ENCODE peak calls at places on chromosomes 13 and 19, in eight cellular contexts. Z is psoas muscle, W is skeletal muscle cell, P is GM12878, A is dorsolateral prefrontal cortex, D is GM23338, R is tibial artery, M is heart right ventricle. J is an unnamed sample.

GRCh38 chr13:50898338-50898737 is 11.3 kb upstream of the RNASEH2B start:
- DNase-seq in Z (no peak), W (no peak), P (no peak), A (no peak), D (no peak), R (no peak), M (no peak), J (no peak)

GRCh38 chr13:50685491-50685890 is 158.0 kb downstream of the DLEU7 start:
- DNase-seq in Z (peak), W (no peak), P (no peak), A (peak), D (peak), R (peak), M (peak), J (peak)

GRCh38 chr13:40519637-40520036 is 146.8 kb downstream of the FOXO1 start:
- DNase-seq in Z (peak), W (no peak), P (no peak), A (no peak), D (peak), R (peak), M (no peak), J (no peak)

GRCh38 chr19:2273356-2274184 is 8.4 kb downstream of the PEAK3 start:
- DNase-seq in Z (peak), W (no peak), P (peak), A (no peak), D (peak), R (peak), M (peak), J (peak)

GRCh38 chr13:95530178-95530577 is 22.3 kb upstream of the CLDN10 start:
- DNase-seq in Z (peak), W (peak), P (no peak), A (no peak), D (no peak), R (no peak), M (no peak), J (no peak)

GRCh38 chr13:111518161-111518791 is 197.8 kb downstream of the TEX29 start:
- DNase-seq in Z (no peak), W (no peak), P (no peak), A (no peak), D (peak), R (no peak), M (no peak), J (peak)

GRCh38 chr19:34313188-34313587 is 51.8 kb upstream of the GPI start:
- DNase-seq in Z (no peak), W (no peak), P (no peak), A (no peak), D (no peak), R (no peak), M (peak), J (peak)

GRCh38 chr13:67857581-67858310 is 627.6 kb upstream of the PCDH9 start:
- DNase-seq in Z (no peak), W (no peak), P (no peak), A (no peak), D (no peak), R (no peak), M (no peak), J (no peak)

GRCh38 chr13:106096661-106097092 is 438.8 kb downstream of the EFNB2 start:
- DNase-seq in Z (no peak), W (no peak), P (no peak), A (no peak), D (no peak), R (no peak), M (no peak), J (peak)

GRCh38 chr19:48698046-48698445 is 2.3 kb downstream of the FUT2 start:
- DNase-seq in Z (no peak), W (no peak), P (no peak), A (no peak), D (no peak), R (no peak), M (no peak), J (peak)

GRCh38 chr13:72622546-72622945 is 104.9 kb downstream of the MZT1 start:
- DNase-seq in Z (no peak), W (no peak), P (no peak), A (no peak), D (no peak), R (no peak), M (no peak), J (no peak)

GRCh38 chr13:100442095-100442832 is 146.3 kb downstream of the GGACT start:
- DNase-seq in Z (no peak), W (no peak), P (no peak), A (no peak), D (peak), R (no peak), M (no peak), J (no peak)

GRCh38 chr19:4582112-4582553 is 22.6 kb upstream of the SEMA6B start:
- DNase-seq in Z (no peak), W (no peak), P (no peak), A (no peak), D (peak), R (no peak), M (no peak), J (no peak)

GRCh38 chr19:4579389-4579788 is 19.9 kb upstream of the SEMA6B start:
- DNase-seq in Z (no peak), W (no peak), P (no peak), A (no peak), D (no peak), R (no peak), M (no peak), J (no peak)

GRCh38 chr19:4581381-4582111 is 22.1 kb upstream of the SEMA6B start:
- DNase-seq in Z (no peak), W (no peak), P (no peak), A (peak), D (peak), R (no peak), M (no peak), J (no peak)

GRCh38 chr19:4580021-4580901 is 20.8 kb upstream of the SEMA6B start:
- DNase-seq in Z (no peak), W (no peak), P (no peak), A (no peak), D (peak), R (no peak), M (no peak), J (no peak)

GRCh38 chr19:4580961-4581380 is 21.5 kb upstream of the SEMA6B start:
- DNase-seq in Z (no peak), W (no peak), P (no peak), A (no peak), D (no peak), R (no peak), M (no peak), J (no peak)
- H3K4me3 ChIP-seq in Z (peak), W (peak), P (no peak), A (peak), D (peak), R (peak), M (peak), J (no peak)

GRCh38 chr19:49896863-49897621 is at the start of gene IL4I1:
- DNase-seq in Z (no peak), W (no peak), P (peak), A (no peak), D (no peak), R (no peak), M (no peak), J (no peak)

GRCh38 chr19:49894879-49895565 is 1.7 kb downstream of the IL4I1 start:
- DNase-seq in Z (no peak), W (no peak), P (no peak), A (no peak), D (no peak), R (no peak), M (no peak), J (no peak)

GRCh38 chr19:49893135-49893534 is 3.6 kb downstream of the IL4I1 start:
- DNase-seq in Z (no peak), W (no peak), P (no peak), A (no peak), D (no peak), R (no peak), M (no peak), J (no peak)

GRCh38 chr19:49894011-49894664 is 2.5 kb downstream of the IL4I1 start:
- DNase-seq in Z (no peak), W (no peak), P (no peak), A (no peak), D (no peak), R (no peak), M (no peak), J (no peak)

GRCh38 chr19:49895566-49896297 is 955 bp downstream of the IL4I1 start:
- DNase-seq in Z (no peak), W (no peak), P (no peak), A (no peak), D (no peak), R (no peak), M (no peak), J (no peak)
- H3K4me3 ChIP-seq in Z (no peak), W (no peak), P (peak), A (no peak), D (no peak), R (no peak), M (no peak), J (no peak)

GRCh38 chr19:28883241-28883693 is 329.7 kb downstream of the UQCRFS1 start:
- DNase-seq in Z (peak), W (peak), P (no peak), A (no peak), D (peak), R (no peak), M (peak), J (no peak)
- H3K4me3 ChIP-seq in Z (no peak), W (no peak), P (no peak), A (no peak), D (no peak), R (no peak), M (peak), J (no peak)

DNA sequence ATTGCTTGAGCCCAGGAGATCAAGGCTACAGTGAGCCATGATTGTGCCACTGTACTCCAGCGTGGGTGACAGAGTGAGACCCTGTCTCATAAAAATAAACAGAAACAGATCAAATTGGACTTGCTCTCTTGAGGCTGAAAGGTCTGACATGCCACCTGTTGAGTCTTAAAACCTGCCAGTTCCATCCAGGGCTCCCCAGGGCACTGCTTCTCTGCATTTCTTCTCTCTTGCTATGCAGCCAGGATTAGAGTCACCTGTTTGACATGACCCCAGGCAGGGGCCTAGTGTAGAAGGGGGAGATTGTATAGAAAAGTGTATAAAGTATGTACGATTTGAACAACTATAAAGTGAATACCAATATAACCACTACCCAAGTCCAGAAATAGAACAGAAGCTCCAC is 45.4 kb downstream of the ARHGAP35 start:
- DNase-seq in Z (no peak), W (no peak), P (no peak), A (no peak), D (no peak), R (no peak), M (no peak), J (no peak)
- H3K4me3 ChIP-seq in Z (no peak), W (no peak), P (no peak), A (no peak), D (no peak), R (no peak), M (no peak), J (no peak)

GRCh38 chr19:36246006-36246391 is 31.1 kb downstream of the ZNF146 start:
- DNase-seq in Z (no peak), W (no peak), P (no peak), A (no peak), D (no peak), R (no peak), M (no peak), J (no peak)
- H3K4me3 ChIP-seq in Z (peak), W (peak), P (no peak), A (peak), D (peak), R (no peak), M (peak), J (no peak)

GRCh38 chr19:45575216-45575615 is 9.4 kb downstream of the OPA3 start:
- DNase-seq in Z (no peak), W (no peak), P (no peak), A (no peak), D (no peak), R (no peak), M (no peak), J (no peak)

GRCh38 chr19:45576682-45577081 is 7.9 kb downstream of the OPA3 start:
- DNase-seq in Z (no peak), W (no peak), P (no peak), A (no peak), D (no peak), R (no peak), M (no peak), J (no peak)

GRCh38 chr19:45577111-45577905 is 7.3 kb downstream of the OPA3 start:
- DNase-seq in Z (peak), W (peak), P (no peak), A (no peak), D (peak), R (no peak), M (no peak), J (peak)

GRCh38 chr19:45581576-45581975 is 3.0 kb downstream of the OPA3 start:
- DNase-seq in Z (no peak), W (no peak), P (no peak), A (no peak), D (no peak), R (no peak), M (no peak), J (no peak)

DNA sequence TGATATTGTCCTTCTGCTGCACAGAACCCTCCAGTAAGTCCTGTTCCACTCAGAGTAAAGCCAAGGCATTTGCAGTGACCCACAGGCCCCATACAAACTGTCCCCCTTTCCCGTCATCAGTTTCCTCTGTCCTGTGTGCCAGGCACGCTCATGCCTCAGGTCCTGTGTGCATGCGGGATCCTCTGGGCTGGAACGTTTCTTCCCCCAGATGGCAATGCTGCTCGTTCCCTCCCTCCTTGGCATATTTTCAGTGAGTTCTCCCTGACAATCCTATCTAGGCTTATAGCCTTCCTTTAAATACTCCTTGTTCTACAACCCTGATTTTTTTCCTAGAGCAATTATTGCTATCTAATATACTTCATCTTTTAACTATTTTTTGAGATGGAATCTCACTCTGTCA is 5.7 kb downstream of the OPA3 start:
- DNase-seq in Z (no peak), W (no peak), P (no peak), A (no peak), D (no peak), R (no peak), M (no peak), J (no peak)
- H3K4me3 ChIP-seq in Z (no peak), W (no peak), P (no peak), A (no peak), D (no peak), R (no peak), M (no peak), J (no peak)